ENCODE peak calls at places on chromosomes 16 and 17, in four cellular contexts. One of them, this sample, is unnamed.

GRCh38 chr16:73171380-73171779 is 123.5 kb upstream of the ZFHX3 start:
- DNase-seq in mesendoderm: peak; percentile 76
- DNase-seq in H9: peak; percentile 36
- DNase-seq in H1: no peak
- DNase-seq in this sample: no peak

GRCh38 chr16:81327483-81328196 is 12.9 kb downstream of the GAN start:
- DNase-seq in mesendoderm: no peak
- DNase-seq in H9: no peak
- DNase-seq in H1: no peak
- DNase-seq in this sample: no peak

GRCh38 chr16:180921-181667 is 835 bp downstream of the HBQ1 start:
- DNase-seq in mesendoderm: peak; percentile 89
- DNase-seq in H9: peak; percentile 91
- DNase-seq in H1: peak; percentile 99
- DNase-seq in this sample: peak; percentile 58

GRCh38 chr17:75160211-75160610 is 5.9 kb upstream of the JPT1 start:
- DNase-seq in mesendoderm: no peak
- DNase-seq in H9: no peak
- DNase-seq in H1: no peak
- DNase-seq in this sample: no peak

GRCh38 chr16:10333321-10334032 is 52.4 kb upstream of the ATF7IP2 start:
- DNase-seq in mesendoderm: no peak
- DNase-seq in H9: no peak
- DNase-seq in H1: no peak
- DNase-seq in this sample: no peak

GRCh38 chr17:43367588-43368242 is 31.1 kb upstream of the ARL4D start:
- DNase-seq in mesendoderm: peak; percentile 96
- DNase-seq in H9: peak; percentile 62
- DNase-seq in H1: peak; percentile 60
- DNase-seq in this sample: peak; percentile 97

GRCh38 chr16:84899414-84899813 is 79.6 kb downstream of the CRISPLD2 start:
- DNase-seq in mesendoderm: no peak
- DNase-seq in H9: no peak
- DNase-seq in H1: no peak
- DNase-seq in this sample: no peak

GRCh38 chr17:180380-181212 is 854 bp downstream of the DOC2B start:
- DNase-seq in mesendoderm: peak; percentile 12
- DNase-seq in H9: no peak
- DNase-seq in H1: peak; percentile 70
- DNase-seq in this sample: no peak

GRCh38 chr16:6484931-6485330 is 847.7 kb upstream of the RBFOX1 start:
- DNase-seq in mesendoderm: no peak
- DNase-seq in H9: no peak
- DNase-seq in H1: no peak
- DNase-seq in this sample: no peak
- H3K4me2 ChIP-seq in mesendoderm: no peak overlapping the region
- H3K4me2 ChIP-seq in H9: no peak overlapping the region
- H3K4me2 ChIP-seq in H1: no peak overlapping the region
- H3K4me2 ChIP-seq in this sample: no peak overlapping the region

DNA sequence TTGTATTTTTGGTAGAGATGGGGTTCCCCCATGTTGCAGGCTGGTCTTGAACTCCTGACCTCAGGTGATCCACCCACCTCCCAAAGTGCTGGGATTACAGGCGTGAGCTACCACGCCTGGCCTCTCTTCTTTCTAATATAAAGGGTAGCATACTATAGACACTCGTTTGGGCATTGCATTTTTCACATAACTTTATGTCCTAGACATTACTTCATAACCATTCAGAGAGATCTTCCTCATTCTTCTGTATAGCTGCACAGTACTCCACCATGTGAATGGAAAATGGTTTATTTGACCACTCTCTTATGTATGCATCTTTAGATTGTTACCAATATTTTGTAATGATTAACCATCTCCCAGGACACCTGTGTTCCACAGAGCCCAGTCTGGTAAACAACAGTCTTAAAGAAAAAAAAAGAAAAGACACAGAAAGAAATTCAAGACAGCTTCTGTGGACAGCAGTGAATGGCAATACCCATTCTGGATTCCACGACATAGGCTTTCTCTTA is 42.1 kb downstream of the TK2 start:
- DNase-seq in mesendoderm: no peak
- DNase-seq in H9: no peak
- DNase-seq in H1: no peak
- DNase-seq in this sample: no peak
- H3K18ac ChIP-seq in mesendoderm: no peak overlapping the region
- H3K18ac ChIP-seq in H9: no peak overlapping the region
- H3K18ac ChIP-seq in H1: no peak overlapping the region
- H3K18ac ChIP-seq in this sample: no peak overlapping the region

GRCh38 chr16:31260136-31260931 is 559 bp downstream of the ITGAM start:
- DNase-seq in mesendoderm: no peak
- DNase-seq in H9: no peak
- DNase-seq in H1: no peak
- DNase-seq in this sample: no peak
- H3K4me2 ChIP-seq in mesendoderm: no peak overlapping the region
- H3K4me2 ChIP-seq in H9: no peak overlapping the region
- H3K4me2 ChIP-seq in H1: no peak overlapping the region
- H3K4me2 ChIP-seq in this sample: no peak overlapping the region

GRCh38 chr17:27603870-27604794 is 26.9 kb upstream of the LGALS9 start:
- DNase-seq in mesendoderm: no peak
- DNase-seq in H9: no peak
- DNase-seq in H1: no peak
- DNase-seq in this sample: no peak

GRCh38 chr17:27602721-27603445 is 28.1 kb upstream of the LGALS9 start:
- DNase-seq in mesendoderm: peak; percentile 83
- DNase-seq in H9: peak; percentile 93
- DNase-seq in H1: peak; percentile 93
- DNase-seq in this sample: peak; percentile 62

GRCh38 chr17:27607692-27608091 is 23.3 kb upstream of the LGALS9 start:
- DNase-seq in mesendoderm: no peak
- DNase-seq in H9: no peak
- DNase-seq in H1: no peak
- DNase-seq in this sample: no peak

GRCh38 chr17:27603446-27603820 is 27.6 kb upstream of the LGALS9 start:
- DNase-seq in mesendoderm: no peak
- DNase-seq in H9: no peak
- DNase-seq in H1: no peak
- DNase-seq in this sample: no peak

GRCh38 chr17:27605409-27605808 is 25.6 kb upstream of the LGALS9 start:
- DNase-seq in mesendoderm: no peak
- DNase-seq in H9: no peak
- DNase-seq in H1: no peak
- DNase-seq in this sample: no peak
- H3K18ac ChIP-seq in mesendoderm: no peak overlapping the region
- H3K18ac ChIP-seq in H9: no peak overlapping the region
- H3K18ac ChIP-seq in H1: no peak overlapping the region
- H3K18ac ChIP-seq in this sample: no peak overlapping the region

GRCh38 chr16:23920899-23921298 is 85.1 kb downstream of the PRKCB start:
- DNase-seq in mesendoderm: no peak
- DNase-seq in H9: no peak
- DNase-seq in H1: no peak
- DNase-seq in this sample: no peak

GRCh38 chr16:23917621-23918020 is 81.8 kb downstream of the PRKCB start:
- DNase-seq in mesendoderm: no peak
- DNase-seq in H9: no peak
- DNase-seq in H1: no peak
- DNase-seq in this sample: no peak

GRCh38 chr16:23909792-23910418 is 74.1 kb downstream of the PRKCB start:
- DNase-seq in mesendoderm: no peak
- DNase-seq in H9: no peak
- DNase-seq in H1: no peak
- DNase-seq in this sample: no peak

GRCh38 chr16:23920446-23920845 is 84.7 kb downstream of the PRKCB start:
- DNase-seq in mesendoderm: no peak
- DNase-seq in H9: no peak
- DNase-seq in H1: no peak
- DNase-seq in this sample: no peak

GRCh38 chr16:23914935-23915549 is 79.3 kb downstream of the PRKCB start:
- DNase-seq in mesendoderm: no peak
- DNase-seq in H9: no peak
- DNase-seq in H1: no peak
- DNase-seq in this sample: no peak
- H3K4me2 ChIP-seq in mesendoderm: no peak overlapping the region
- H3K4me2 ChIP-seq in H9: no peak overlapping the region
- H3K4me2 ChIP-seq in H1: no peak overlapping the region
- H3K4me2 ChIP-seq in this sample: no peak overlapping the region

GRCh38 chr17:44375196-44376017 is 11.8 kb upstream of the FAM171A2 start:
- DNase-seq in mesendoderm: peak; percentile 56
- DNase-seq in H9: peak; percentile 71
- DNase-seq in H1: peak; percentile 69
- DNase-seq in this sample: no peak
- H3K18ac ChIP-seq in mesendoderm: no peak overlapping the region
- H3K18ac ChIP-seq in H9: no peak overlapping the region
- H3K18ac ChIP-seq in H1: peak overlapping the region; percentile 32
- H3K18ac ChIP-seq in this sample: no peak overlapping the region

GRCh38 chr16:56972898-56973689 is 11.3 kb downstream of the CETP start:
- DNase-seq in mesendoderm: no peak
- DNase-seq in H9: no peak
- DNase-seq in H1: no peak
- DNase-seq in this sample: no peak
- H3K4me2 ChIP-seq in mesendoderm: no peak overlapping the region
- H3K4me2 ChIP-seq in H9: no peak overlapping the region
- H3K4me2 ChIP-seq in H1: no peak overlapping the region
- H3K4me2 ChIP-seq in this sample: no peak overlapping the region

This sample was measured in IMR-90.